ENCODE peak calls at places on chromosomes 7 and 10, in seven cellular contexts. F, R, V, O, K, B and P are unnamed samples.

GRCh38 chr7:102912742-102913141 is at the start of gene LRRC17:
- DNase-seq in K (no peak), B (no peak), V (peak), F (peak), R (no peak), O (no peak), P (no peak)

GRCh38 chr10:17144757-17145156 is 15.1 kb upstream of the CUBN start:
- DNase-seq in B (no peak), F (no peak), O (no peak), R (no peak), K (no peak), V (no peak), P (no peak)

GRCh38 chr10:42776681-42777080 is 5.9 kb upstream of the BMS1 start:
- DNase-seq in O (no peak), B (no peak), F (no peak), V (no peak), R (no peak), K (no peak), P (no peak)

GRCh38 chr7:33798671-33799325 is 106.5 kb upstream of the BMPER start:
- DNase-seq in R (no peak), V (peak), F (no peak), B (no peak), K (no peak), O (no peak), P (no peak)

GRCh38 chr7:27955596-27955995 is 215.6 kb downstream of the TAX1BP1 start:
- DNase-seq in V (no peak), O (no peak), K (no peak), F (no peak), B (no peak), R (no peak), P (no peak)

GRCh38 chr10:78760463-78761240 is 308.1 kb upstream of the ZMIZ1 start:
- DNase-seq in B (peak), F (no peak), V (no peak), K (no peak), O (no peak), R (no peak), P (no peak)

GRCh38 chr10:97714401-97715258 is 1.1 kb downstream of the MARVELD1 start:
- DNase-seq in V (peak), B (peak), R (peak), K (no peak), F (peak), O (peak), P (no peak)

GRCh38 chr7:149126662-149127321 is 668 bp upstream of the ZNF425 start:
- DNase-seq in K (no peak), F (no peak), O (peak), V (peak), B (peak), R (peak), P (peak)

GRCh38 chr7:35380739-35381224 is 126.9 kb upstream of the TBX20 start:
- DNase-seq in B (peak), F (no peak), O (no peak), V (no peak), R (no peak), K (no peak), P (no peak)

GRCh38 chr10:78904196-78904595 is 164.6 kb upstream of the ZMIZ1 start:
- DNase-seq in K (no peak), V (no peak), R (no peak), O (no peak), F (no peak), B (peak), P (no peak)

GRCh38 chr10:100727808-100728207 is 17.6 kb upstream of the PAX2 start:
- DNase-seq in R (no peak), B (no peak), F (no peak), V (no peak), K (no peak), O (no peak), P (no peak)

GRCh38 chr10:45241865-45242518 is 73.4 kb downstream of the OR13A1 start:
- DNase-seq in R (no peak), V (no peak), O (no peak), B (no peak), K (no peak), F (no peak), P (no peak)

GRCh38 chr10:35464805-35465456 is 128.6 kb downstream of the CCNY start:
- DNase-seq in V (no peak), O (no peak), R (no peak), K (peak), B (no peak), F (no peak), P (no peak)

GRCh38 chr7:26348987-26349809 is 57.5 kb downstream of the SNX10 start:
- DNase-seq in O (no peak), V (no peak), B (no peak), R (no peak), K (no peak), F (no peak), P (no peak)

GRCh38 chr7:112143567-112143966 is 62.6 kb downstream of the DOCK4 start:
- DNase-seq in B (no peak), F (peak), V (no peak), O (no peak), K (no peak), R (no peak), P (no peak)

GRCh38 chr7:74083928-74084721 is 521 bp downstream of the LIMK1 start:
- DNase-seq in O (peak), R (no peak), B (peak), V (peak), K (no peak), F (no peak), P (no peak)

GRCh38 chr10:96275685-96276418 is 4.5 kb upstream of the BLNK start:
- DNase-seq in V (no peak), R (no peak), K (no peak), F (no peak), O (peak), B (no peak), P (no peak)

GRCh38 chr10:126659750-126660149 is 10.7 kb downstream of the C10orf90 start:
- DNase-seq in B (no peak), K (no peak), V (no peak), O (no peak), R (no peak), F (no peak), P (no peak)

GRCh38 chr7:16762177-16762576 is 8.6 kb downstream of the TSPAN13 start:
- DNase-seq in B (no peak), F (no peak), R (no peak), O (no peak), V (no peak), K (no peak), P (no peak)

GRCh38 chr10:102744374-102745051 is 765 bp downstream of the WBP1L start:
- DNase-seq in B (no peak), O (no peak), F (no peak), K (no peak), R (no peak), V (no peak), P (peak)

GRCh38 chr7:42197391-42197790 is 39.6 kb downstream of the GLI3 start:
- DNase-seq in V (no peak), R (no peak), F (no peak), K (no peak), O (no peak), B (no peak), P (no peak)

GRCh38 chr7:145216876-145217275 is 381.0 kb upstream of the TPK1 start:
- DNase-seq in R (no peak), B (no peak), O (no peak), F (no peak), K (no peak), V (no peak), P (no peak)

GRCh38 chr7:37344886-37345579 is 103.6 kb downstream of the ELMO1 start:
- DNase-seq in O (no peak), K (peak), F (no peak), B (no peak), R (no peak), V (no peak), P (no peak)

GRCh38 chr7:82805527-82805960 is 357.1 kb downstream of the PCLO start:
- DNase-seq in O (no peak), V (no peak), B (no peak), R (no peak), K (no peak), F (peak), P (no peak)

GRCh38 chr10:35961501-35961900 is 319.4 kb upstream of the FZD8 start:
- DNase-seq in F (peak), O (no peak), B (no peak), K (no peak), V (no peak), R (no peak), P (no peak)

GRCh38 chr10:56487746-56488145 is 126.7 kb upstream of the ZWINT start:
- DNase-seq in V (no peak), B (no peak), F (no peak), O (no peak), K (no peak), R (no peak), P (no peak)

GRCh38 chr7:51314726-51315125 is 1.9 kb downstream of the COBL start:
- DNase-seq in R (no peak), B (no peak), V (no peak), K (no peak), F (no peak), O (no peak), P (no peak)

GRCh38 chr7:82593780-82594179 is 150.2 kb upstream of the CACNA2D1 start:
- DNase-seq in O (no peak), K (no peak), B (no peak), V (no peak), R (no peak), F (no peak), P (no peak)

GRCh38 chr7:116670409-116671036 is 1.5 kb upstream of the MET start:
- DNase-seq in R (no peak), V (no peak), F (no peak), B (no peak), O (no peak), K (no peak), P (no peak)

GRCh38 chr10:50436805-50437204 is 185.5 kb upstream of the ASAH2 start:
- DNase-seq in F (no peak), V (no peak), O (no peak), K (no peak), R (no peak), B (no peak), P (no peak)

GRCh38 chr7:41814888-41815287 is 112.0 kb upstream of the INHBA start:
- DNase-seq in O (no peak), F (no peak), R (no peak), K (no peak), B (no peak), V (no peak), P (no peak)

GRCh38 chr7:75572814-75573213 is 80.7 kb downstream of the SPDYE5 start:
- DNase-seq in O (no peak), R (no peak), F (no peak), B (no peak), V (peak), K (no peak), P (no peak)

GRCh38 chr10:31677198-31678138 is 251.2 kb downstream of the ARHGAP12 start:
- DNase-seq in R (no peak), K (peak), B (no peak), F (no peak), O (no peak), V (no peak), P (no peak)

GRCh38 chr7:28984219-28984618 is 26.1 kb upstream of the TRIL start:
- DNase-seq in O (no peak), V (no peak), K (no peak), B (no peak), R (no peak), F (no peak), P (no peak)

GRCh38 chr7:54860843-54861242 is 101.8 kb upstream of the SEC61G start:
- DNase-seq in K (no peak), V (no peak), B (no peak), R (no peak), O (no peak), F (no peak), P (no peak)

DNA sequence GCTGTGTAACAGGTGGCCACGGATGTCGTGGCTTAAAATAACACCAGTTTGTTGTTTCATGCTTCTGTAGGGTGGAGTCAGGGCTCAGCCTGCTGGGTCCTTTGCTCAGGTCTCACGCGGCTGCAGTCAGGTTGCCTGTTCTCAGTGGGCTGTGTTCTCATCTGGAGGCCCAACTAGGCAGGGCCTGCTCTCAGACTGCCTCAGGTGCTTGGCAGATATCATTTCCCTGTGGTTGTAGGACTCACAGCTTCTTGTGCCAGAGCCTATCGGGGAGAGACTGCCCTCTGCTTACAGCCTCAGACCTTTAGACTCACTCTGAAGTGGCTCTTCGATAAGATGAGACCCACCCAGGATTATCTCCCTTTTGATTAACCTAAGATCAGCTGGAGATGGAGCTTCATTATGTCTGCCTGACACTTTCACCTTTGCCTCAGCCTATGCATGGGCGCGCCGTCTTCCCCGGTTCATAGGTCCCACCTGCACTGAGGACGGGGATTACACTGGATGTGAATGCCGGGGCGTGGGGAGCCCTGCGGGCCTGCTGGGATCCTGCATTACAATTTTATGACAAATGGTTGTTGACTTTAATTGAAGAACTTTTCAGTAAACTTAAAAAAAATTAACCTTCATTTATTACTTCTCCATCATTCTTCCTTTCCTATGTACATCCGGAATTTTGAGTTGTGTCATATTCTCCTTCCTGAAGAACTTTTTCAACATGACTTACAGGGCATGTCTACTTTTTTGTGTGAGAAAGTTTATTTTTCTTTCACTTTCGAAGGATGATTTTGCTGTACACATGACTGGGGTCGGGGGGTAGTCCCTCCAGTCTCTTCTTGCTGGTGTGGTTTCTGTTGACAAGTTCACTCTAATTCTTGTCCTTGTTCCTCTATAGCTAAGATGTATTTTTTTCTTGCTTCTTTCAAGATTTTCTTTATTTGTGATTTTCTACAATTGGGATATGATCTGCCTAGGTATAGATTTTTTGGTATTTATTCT is 55.5 kb downstream of the INPP5A start:
- DNase-seq in V (no peak), O (peak), R (peak), K (no peak), B (no peak), F (no peak), P (no peak)
- H3K27ac ChIP-seq in V (no peak), O (peak), R (no peak), K (no peak), B (no peak), F (no peak), P (no peak)

DNA sequence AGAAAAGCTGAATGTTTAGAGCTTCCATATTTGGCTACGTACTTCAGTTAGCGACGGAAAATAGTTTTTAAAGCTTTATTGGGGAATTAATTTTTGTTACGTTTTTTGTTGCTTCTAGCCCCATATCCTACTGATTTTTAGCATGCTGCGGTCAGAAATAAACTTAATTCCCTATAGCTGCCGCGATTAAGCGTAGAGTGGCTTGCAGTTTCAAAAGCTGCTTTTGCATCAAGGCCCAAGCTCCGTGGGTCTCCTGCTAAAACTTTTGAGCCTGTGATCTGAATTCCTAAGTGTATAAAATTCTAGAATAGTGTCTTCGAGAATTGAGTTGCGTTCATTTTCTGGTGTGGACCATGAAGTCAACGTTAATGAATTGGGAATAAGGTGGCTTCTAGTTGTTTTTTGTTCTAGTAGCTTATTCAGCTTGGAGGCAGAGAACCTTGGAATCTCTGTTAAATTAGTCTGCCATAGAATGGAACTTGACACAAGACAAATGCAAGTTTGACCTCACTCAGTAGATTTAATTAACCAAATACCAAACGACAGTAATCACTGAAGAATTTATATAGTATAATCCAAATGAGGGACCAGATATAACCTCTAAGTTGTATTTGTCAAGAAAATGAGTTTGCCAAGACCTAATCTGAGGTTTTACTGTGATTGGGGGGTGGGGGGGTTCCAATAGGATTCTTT is 977 bp downstream of the CALU start:
- DNase-seq in V (no peak), F (no peak), B (no peak), R (no peak), K (no peak), O (no peak), P (no peak)
- H3K27ac ChIP-seq in V (peak), F (peak), B (peak), R (peak), K (no peak), O (peak), P (no peak)

DNA sequence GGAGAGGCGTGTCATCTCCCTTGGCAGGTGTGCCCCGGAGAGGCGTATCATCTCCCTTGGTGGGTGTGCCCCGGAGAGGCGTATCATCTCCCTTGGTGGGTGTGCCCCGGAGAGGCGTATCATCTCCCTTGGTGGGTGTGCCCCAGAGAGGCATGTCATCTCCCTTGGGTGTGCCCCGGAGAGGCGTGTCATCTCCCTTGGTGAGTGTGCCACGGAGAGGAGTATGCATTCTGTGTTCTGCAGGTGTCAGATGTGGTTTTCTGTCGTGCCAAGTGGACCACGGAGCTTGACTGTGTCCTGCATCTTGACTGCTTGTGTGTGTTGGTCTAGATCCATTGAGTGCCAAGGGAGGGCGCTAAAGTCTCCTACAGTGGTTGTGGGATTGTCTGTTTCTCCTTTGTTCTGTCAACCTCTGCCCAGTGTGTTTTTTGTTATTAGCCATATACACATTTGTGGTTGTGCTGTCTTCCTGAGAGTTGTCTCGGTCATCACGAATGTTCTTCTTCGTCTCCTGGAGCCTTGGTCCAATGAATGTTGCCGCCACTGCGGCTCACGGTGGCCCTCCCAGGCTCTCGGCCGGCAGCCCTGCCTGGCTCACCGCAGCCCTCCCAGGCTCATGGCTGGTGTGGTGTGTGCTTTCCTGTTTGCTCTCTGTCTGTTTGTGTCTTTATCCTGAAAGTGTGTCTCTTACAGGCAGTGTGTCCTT is 96.8 kb downstream of the INPP5A start:
- DNase-seq in R (no peak), K (no peak), F (no peak), O (peak), B (peak), V (no peak), P (no peak)
- H3K27ac ChIP-seq in R (no peak), K (no peak), F (no peak), O (peak), B (no peak), V (no peak), P (no peak)

DNA sequence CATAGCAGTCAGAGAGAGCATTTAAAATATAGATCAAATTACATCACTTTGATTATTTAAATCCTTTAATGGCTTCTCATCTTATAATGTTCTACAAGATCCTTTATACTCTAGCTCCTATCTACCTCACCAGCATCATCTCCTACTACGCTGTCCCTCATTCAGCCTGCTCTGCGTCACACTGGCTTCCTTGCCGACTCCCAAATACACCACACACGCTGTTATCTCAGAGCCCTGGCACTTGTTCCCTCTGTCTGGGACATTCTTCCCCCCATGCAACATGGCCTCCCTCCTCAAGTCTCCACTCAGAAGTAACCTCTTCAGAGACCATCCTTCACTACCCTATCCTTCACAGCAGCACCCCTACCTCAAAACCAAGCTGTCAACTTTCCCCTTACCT is 46.7 kb downstream of the RNLS start:
- DNase-seq in B (no peak), O (no peak), R (no peak), V (no peak), K (no peak), F (no peak), P (no peak)
- H3K27ac ChIP-seq in B (no peak), O (no peak), R (no peak), V (no peak), K (no peak), F (no peak), P (no peak)

GRCh38 chr10:5070648-5071410 is 23.4 kb upstream of the AKR1C3 start:
- DNase-seq in V (no peak), F (no peak), B (no peak), R (no peak), O (no peak), K (no peak), P (no peak)
- H3K27ac ChIP-seq in V (peak), F (no peak), B (peak), R (peak), O (peak), K (peak), P (peak)

GRCh38 chr10:32891261-32891660 is 66.8 kb downstream of the ITGB1 start:
- DNase-seq in R (no peak), V (no peak), K (no peak), B (no peak), O (no peak), F (no peak), P (no peak)

GRCh38 chr10:32890444-32890843 is 67.6 kb downstream of the ITGB1 start:
- DNase-seq in B (no peak), R (no peak), V (no peak), K (no peak), O (no peak), F (no peak), P (no peak)

GRCh38 chr10:32888161-32888927 is 69.7 kb downstream of the ITGB1 start:
- DNase-seq in R (no peak), B (no peak), V (no peak), O (no peak), F (no peak), K (no peak), P (no peak)

GRCh38 chr10:32889631-32890212 is 68.3 kb downstream of the ITGB1 start:
- DNase-seq in K (no peak), B (no peak), F (no peak), O (no peak), R (no peak), V (no peak), P (no peak)

DNA sequence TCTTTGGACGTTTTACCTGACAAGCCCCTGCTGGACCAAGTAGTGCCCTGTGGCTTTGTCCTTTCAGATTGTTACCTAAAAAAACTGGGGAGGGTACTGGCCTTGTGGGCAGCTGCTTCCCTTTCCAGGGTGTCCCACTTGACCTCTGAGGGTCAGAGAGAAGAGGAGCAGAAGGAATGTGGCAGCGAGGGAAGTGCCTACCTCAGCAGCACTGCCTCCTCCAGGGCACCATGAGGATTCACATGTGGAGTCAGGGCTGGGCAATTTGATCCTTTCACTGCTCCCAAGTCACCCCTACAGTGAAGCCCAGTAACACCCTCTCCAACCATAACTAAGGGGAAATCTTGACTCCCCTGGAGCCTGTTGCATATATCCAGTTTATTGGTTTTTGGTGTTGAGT is 64.6 kb downstream of the ITGB1 start:
- DNase-seq in K (no peak), R (no peak), O (no peak), V (peak), B (no peak), F (no peak), P (no peak)
- H3K27ac ChIP-seq in K (no peak), R (no peak), O (no peak), V (peak), B (no peak), F (no peak), P (no peak)